ENCODE peak calls at places on chromosomes 5 and 9, in five cellular contexts. One of them, this sample, is unnamed.

GRCh38 chr9:14190240-14190639 is 123.7 kb downstream of the NFIB start:
- DNase-seq in GM12878: no peak
- DNase-seq in H1: no peak
- DNase-seq in HepG2: no peak
- DNase-seq in K562: no peak
- DNase-seq in this sample: no peak

GRCh38 chr5:135747824-135748223 is 86.6 kb upstream of the SLC25A48 start:
- DNase-seq in HepG2: no peak
- DNase-seq in K562: no peak
- DNase-seq in GM12878: no peak
- DNase-seq in H1: no peak
- DNase-seq in this sample: no peak

GRCh38 chr5:64632251-64632650 is 58.1 kb upstream of the SHISAL2B start:
- DNase-seq in K562: no peak
- DNase-seq in HepG2: no peak
- DNase-seq in GM12878: no peak
- DNase-seq in H1: no peak
- DNase-seq in this sample: no peak

GRCh38 chr9:108664309-108665255 is 191.2 kb downstream of the ACTL7B start:
- DNase-seq in GM12878: no peak
- DNase-seq in H1: no peak
- DNase-seq in HepG2: no peak
- DNase-seq in K562: no peak
- DNase-seq in this sample: no peak

GRCh38 chr5:176810084-176810597 is at the start of gene UNC5A:
- DNase-seq in HepG2: no peak
- DNase-seq in H1: no peak
- DNase-seq in K562: peak; percentile 84
- DNase-seq in GM12878: no peak
- DNase-seq in this sample: peak; percentile 63

GRCh38 chr5:91257301-91257700 is 125.8 kb downstream of the ARRDC3 start:
- DNase-seq in H1: no peak
- DNase-seq in K562: no peak
- DNase-seq in GM12878: no peak
- DNase-seq in HepG2: no peak
- DNase-seq in this sample: no peak

GRCh38 chr9:72424131-72424530 is 59.1 kb upstream of the ZFAND5 start:
- DNase-seq in K562: no peak
- DNase-seq in GM12878: no peak
- DNase-seq in H1: no peak
- DNase-seq in HepG2: no peak
- DNase-seq in this sample: no peak

GRCh38 chr5:125026900-125027731 is 280.7 kb upstream of the ZNF608 start:
- DNase-seq in HepG2: no peak
- DNase-seq in H1: no peak
- DNase-seq in K562: no peak
- DNase-seq in GM12878: no peak
- DNase-seq in this sample: no peak

GRCh38 chr5:115770466-115770865 is 46.0 kb downstream of the CDO1 start:
- DNase-seq in K562: peak; percentile 38
- DNase-seq in GM12878: no peak
- DNase-seq in H1: peak; percentile 27
- DNase-seq in HepG2: peak; percentile 31
- DNase-seq in this sample: peak; percentile 12

GRCh38 chr9:95822583-95823431 is 52.7 kb upstream of the ERCC6L2 start:
- DNase-seq in K562: no peak
- DNase-seq in HepG2: no peak
- DNase-seq in H1: no peak
- DNase-seq in GM12878: peak; percentile 84
- DNase-seq in this sample: peak; percentile 2

GRCh38 chr5:51382759-51383493 is at the start of gene ISL1:
- DNase-seq in K562: peak; percentile 34
- DNase-seq in GM12878: no peak
- DNase-seq in H1: no peak
- DNase-seq in HepG2: no peak
- DNase-seq in this sample: peak; percentile 57

GRCh38 chr9:7756088-7756487 is 43.5 kb downstream of the DMAC1 start:
- DNase-seq in GM12878: peak; percentile 55
- DNase-seq in HepG2: no peak
- DNase-seq in K562: no peak
- DNase-seq in H1: no peak
- DNase-seq in this sample: no peak

GRCh38 chr5:180790020-180790419 is 12.6 kb downstream of the MGAT1 start:
- DNase-seq in H1: no peak
- DNase-seq in GM12878: no peak
- DNase-seq in K562: no peak
- DNase-seq in HepG2: peak; percentile 48
- DNase-seq in this sample: no peak

GRCh38 chr5:72151169-72151568 is 43.9 kb downstream of the MAP1B start:
- DNase-seq in K562: peak; percentile 18
- DNase-seq in HepG2: peak; percentile 27
- DNase-seq in GM12878: no peak
- DNase-seq in H1: no peak
- DNase-seq in this sample: no peak

GRCh38 chr9:112437406-112437805 is 49.2 kb upstream of the KIAA1958 start:
- DNase-seq in H1: no peak
- DNase-seq in K562: no peak
- DNase-seq in GM12878: no peak
- DNase-seq in HepG2: no peak
- DNase-seq in this sample: no peak

GRCh38 chr5:35319231-35320002 is 89.1 kb upstream of the PRLR start:
- DNase-seq in HepG2: no peak
- DNase-seq in H1: no peak
- DNase-seq in GM12878: peak; percentile 96
- DNase-seq in K562: no peak
- DNase-seq in this sample: no peak

GRCh38 chr5:69295088-69295754 is 37.4 kb downstream of the CCDC125 start:
- DNase-seq in HepG2: no peak
- DNase-seq in GM12878: no peak
- DNase-seq in K562: no peak
- DNase-seq in H1: no peak
- DNase-seq in this sample: no peak

GRCh38 chr9:14924821-14925220 is 14.6 kb upstream of the FREM1 start:
- DNase-seq in HepG2: peak; percentile 16
- DNase-seq in H1: no peak
- DNase-seq in K562: no peak
- DNase-seq in GM12878: no peak
- DNase-seq in this sample: no peak

GRCh38 chr9:101566904-101567724 is 27.7 kb downstream of the PPP3R2 start:
- DNase-seq in K562: peak; percentile 40
- DNase-seq in HepG2: peak; percentile 48
- DNase-seq in H1: no peak
- DNase-seq in GM12878: no peak
- DNase-seq in this sample: peak; percentile 22

GRCh38 chr9:114156658-114157421 is 1.5 kb downstream of the COL27A1 start:
- DNase-seq in GM12878: no peak
- DNase-seq in HepG2: no peak
- DNase-seq in K562: no peak
- DNase-seq in H1: no peak
- DNase-seq in this sample: no peak

GRCh38 chr9:72753261-72753893 is 199.5 kb downstream of the ALDH1A1 start:
- DNase-seq in K562: no peak
- DNase-seq in HepG2: no peak
- DNase-seq in GM12878: no peak
- DNase-seq in H1: no peak
- DNase-seq in this sample: no peak

GRCh38 chr5:114561415-114561814 is 199.5 kb downstream of the KCNN2 start:
- DNase-seq in GM12878: no peak
- DNase-seq in H1: no peak
- DNase-seq in HepG2: no peak
- DNase-seq in K562: no peak
- DNase-seq in this sample: no peak

DNA sequence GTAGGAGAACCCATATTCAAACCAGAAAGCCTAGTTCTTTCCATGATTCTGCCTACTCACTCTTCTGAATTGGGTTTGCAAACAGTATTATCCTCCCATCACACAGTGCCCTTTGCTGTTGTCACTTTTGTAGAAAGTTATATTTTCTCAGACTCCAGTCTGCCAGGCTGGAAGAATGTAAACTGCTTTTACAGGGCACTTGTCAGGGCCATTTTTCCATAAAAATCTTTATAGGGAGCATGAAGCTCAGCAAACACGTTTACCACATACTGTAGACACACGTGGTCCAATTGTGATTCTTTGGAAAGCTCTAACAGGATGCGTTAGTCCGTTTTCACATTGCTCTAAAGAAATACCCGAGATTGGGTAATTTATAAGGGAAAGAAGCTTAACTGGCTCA is 204.0 kb downstream of the KCNN2 start:
- DNase-seq in HepG2: no peak
- DNase-seq in GM12878: no peak
- DNase-seq in K562: no peak
- DNase-seq in H1: no peak
- DNase-seq in this sample: no peak
- TF ChIP-seq SRF in HepG2: no peak
- TF ChIP-seq SRF in GM12878: no peak
- TF ChIP-seq SRF in K562: no peak
- TF ChIP-seq SRF in H1: no peak
- TF ChIP-seq SRF in this sample: no peak

GRCh38 chr5:45684118-45684517 is 12.1 kb downstream of the HCN1 start:
- DNase-seq in K562: no peak
- DNase-seq in GM12878: no peak
- DNase-seq in H1: no peak
- DNase-seq in HepG2: no peak
- DNase-seq in this sample: no peak

GRCh38 chr5:45677524-45677923 is 18.7 kb downstream of the HCN1 start:
- DNase-seq in GM12878: no peak
- DNase-seq in K562: no peak
- DNase-seq in HepG2: no peak
- DNase-seq in H1: no peak
- DNase-seq in this sample: no peak

GRCh38 chr5:45686620-45687019 is 9.6 kb downstream of the HCN1 start:
- DNase-seq in H1: no peak
- DNase-seq in K562: no peak
- DNase-seq in GM12878: no peak
- DNase-seq in HepG2: no peak
- DNase-seq in this sample: no peak

DNA sequence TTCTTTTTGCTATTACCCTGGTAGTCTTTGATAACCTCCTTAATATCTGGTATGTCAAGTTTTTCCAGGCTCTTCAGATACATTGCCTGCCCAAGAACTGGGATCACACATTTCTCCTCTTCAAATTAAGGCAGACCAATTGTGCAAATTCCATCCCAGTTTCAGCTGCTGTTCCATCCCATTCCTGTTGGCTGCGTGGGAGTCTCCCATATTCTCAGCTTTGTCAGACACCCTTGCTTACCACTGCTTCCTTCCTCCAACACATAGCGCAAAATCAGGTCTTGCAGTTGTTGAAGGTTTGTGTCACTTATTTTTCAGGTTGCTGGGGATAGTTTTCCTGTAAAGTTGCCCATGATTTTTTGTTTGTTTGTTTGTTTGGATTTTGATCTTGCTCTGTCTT is 15.2 kb downstream of the HCN1 start:
- DNase-seq in H1: no peak
- DNase-seq in HepG2: no peak
- DNase-seq in GM12878: no peak
- DNase-seq in K562: no peak
- DNase-seq in this sample: no peak
- TF ChIP-seq ATF3 in H1: no peak
- TF ChIP-seq ATF3 in HepG2: no peak
- TF ChIP-seq ATF3 in GM12878: no peak
- TF ChIP-seq ATF3 in K562: no peak
- TF ChIP-seq ATF3 in this sample: no peak

DNA sequence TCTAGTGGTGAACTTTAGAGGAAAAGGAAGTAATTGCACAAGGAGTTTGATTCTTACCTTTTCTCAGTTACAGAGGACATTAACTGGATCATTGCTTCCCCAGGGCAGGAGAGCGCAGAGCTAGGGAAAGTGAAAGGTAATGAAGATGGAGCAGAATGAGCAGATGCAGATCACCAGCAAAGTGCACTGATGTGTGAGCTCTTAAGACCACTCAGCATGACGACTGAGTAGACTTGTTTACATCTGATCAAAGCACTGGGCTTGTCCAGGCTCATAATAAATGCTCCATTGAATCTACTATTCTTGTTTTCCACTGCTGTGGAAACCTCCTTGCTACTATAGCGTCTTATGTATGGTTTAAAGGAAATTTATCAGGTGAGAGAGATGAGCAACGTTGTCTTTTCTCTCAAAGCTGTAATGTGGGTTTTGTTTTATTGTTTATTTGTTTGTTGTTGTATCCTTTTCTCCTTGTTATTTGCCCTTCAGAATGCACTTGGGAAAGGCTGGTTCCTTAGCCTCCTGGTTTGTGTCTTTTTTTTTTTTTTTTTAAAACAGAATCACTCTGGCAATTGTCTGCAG is 25.3 kb downstream of the SLC22A5 start:
- DNase-seq in HepG2: no peak
- DNase-seq in GM12878: no peak
- DNase-seq in K562: no peak
- DNase-seq in H1: no peak
- DNase-seq in this sample: no peak
- TF ChIP-seq SRF in HepG2: no peak
- TF ChIP-seq SRF in GM12878: no peak
- TF ChIP-seq SRF in K562: no peak
- TF ChIP-seq SRF in H1: no peak
- TF ChIP-seq SRF in this sample: no peak

DNA sequence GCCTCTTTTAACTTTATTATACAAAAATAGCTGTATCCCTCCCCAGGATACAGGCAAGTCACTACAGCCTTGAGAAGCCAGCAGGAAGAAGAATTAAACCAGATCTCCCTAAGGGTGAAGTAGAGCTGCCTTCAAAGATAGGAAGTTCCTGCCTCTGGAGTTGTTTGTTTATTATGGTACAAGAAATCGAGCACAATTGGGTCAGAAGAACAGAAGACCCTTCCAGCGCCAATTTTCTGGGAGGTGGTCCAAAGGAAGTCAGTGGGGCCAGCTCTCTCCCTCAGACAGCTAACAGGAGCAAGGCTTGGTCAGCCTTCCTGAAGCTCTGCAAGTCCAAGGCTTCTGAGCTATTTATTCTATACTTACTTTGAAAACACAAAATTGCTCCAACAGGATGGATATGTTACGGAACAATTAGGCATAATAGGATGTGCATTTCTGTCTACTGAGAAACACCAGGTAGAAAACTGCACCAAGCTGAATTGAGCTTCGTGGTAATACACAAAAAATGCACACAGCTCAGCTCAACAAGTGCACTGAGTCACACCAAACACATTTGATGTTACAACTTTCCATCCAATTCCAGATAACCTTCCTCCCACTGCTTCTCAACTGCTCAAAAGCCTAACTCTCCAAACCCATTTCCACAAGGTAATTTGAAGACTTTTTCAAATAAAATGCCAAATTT is 16.0 kb downstream of the SERINC5 start:
- DNase-seq in K562: no peak
- DNase-seq in HepG2: no peak
- DNase-seq in H1: no peak
- DNase-seq in GM12878: no peak
- DNase-seq in this sample: no peak
- TF ChIP-seq ATF3 in K562: no peak
- TF ChIP-seq ATF3 in HepG2: no peak
- TF ChIP-seq ATF3 in H1: no peak
- TF ChIP-seq ATF3 in GM12878: no peak
- TF ChIP-seq ATF3 in this sample: no peak

GRCh38 chr9:87646546-87646945 is 79.4 kb upstream of the CTSL start:
- DNase-seq in GM12878: no peak
- DNase-seq in K562: no peak
- DNase-seq in HepG2: no peak
- DNase-seq in H1: no peak
- DNase-seq in this sample: no peak
- TF ChIP-seq SRF in GM12878: no peak
- TF ChIP-seq SRF in K562: no peak
- TF ChIP-seq SRF in HepG2: no peak
- TF ChIP-seq SRF in H1: no peak
- TF ChIP-seq SRF in this sample: no peak